ENCODE peak calls at places on chromosomes 5 and 9, in four cellular contexts. Z, W, M and U are unnamed samples.

GRCh38 chr5:147168578-147169327 is 66.1 kb upstream of the STK32A start:
- DNase-seq in Z (no peak), W (peak), M (no peak), U (no peak)

GRCh38 chr9:114000671-114001409 is 77.3 kb downstream of the AMBP start:
- DNase-seq in Z (no peak), W (peak), M (no peak), U (no peak)

GRCh38 chr5:173825215-173825865 is 62.8 kb upstream of the CPEB4 start:
- DNase-seq in Z (no peak), W (peak), M (peak), U (no peak)

GRCh38 chr9:127979333-127980055 is 1.3 kb downstream of the EEIG1 start:
- DNase-seq in Z (peak), W (peak), M (no peak), U (peak)

GRCh38 chr9:35311891-35312639 is 150.3 kb downstream of the UNC13B start:
- DNase-seq in Z (no peak), W (peak), M (no peak), U (no peak)

GRCh38 chr9:110337727-110338522 is at the start of gene TXNDC8:
- DNase-seq in Z (no peak), W (peak), M (peak), U (no peak)

GRCh38 chr5:172770374-172770674 is 671 bp downstream of the DUSP1 start:
- DNase-seq in Z (no peak), W (no peak), M (no peak), U (no peak)

GRCh38 chr9:94498801-94499454 is 56.0 kb upstream of the PCAT7 start:
- DNase-seq in Z (no peak), W (no peak), M (no peak), U (no peak)

GRCh38 chr5:178238711-178239592 is 6.3 kb upstream of the PHYKPL start:
- DNase-seq in Z (no peak), W (no peak), M (no peak), U (no peak)

GRCh38 chr9:132857601-132858342 is 20.3 kb downstream of the AK8 start:
- DNase-seq in Z (no peak), W (peak), M (no peak), U (no peak)

GRCh38 chr5:54337523-54337922 is 27.1 kb upstream of the ARL15 start:
- DNase-seq in Z (no peak), W (no peak), M (no peak), U (no peak)

GRCh38 chr9:113895526-113895925 is 19.4 kb downstream of the ZNF618 start:
- DNase-seq in Z (no peak), W (no peak), M (peak), U (no peak)

GRCh38 chr5:141958773-141959172 is 771 bp upstream of the PCDH12 start:
- DNase-seq in Z (no peak), W (peak), M (no peak), U (no peak)

GRCh38 chr9:96029722-96030515 is 154.4 kb downstream of the ERCC6L2 start:
- DNase-seq in Z (no peak), W (no peak), M (no peak), U (no peak)

GRCh38 chr9:133676450-133676849 is 40.3 kb downstream of the DBH start:
- DNase-seq in Z (no peak), W (no peak), M (no peak), U (no peak)

GRCh38 chr5:140466981-140467742 is 65.5 kb downstream of the ANKHD1 start:
- DNase-seq in Z (no peak), W (no peak), M (no peak), U (no peak)

GRCh38 chr5:89421035-89421434 is 538.1 kb upstream of the MEF2C start:
- DNase-seq in Z (no peak), W (peak), M (peak), U (no peak)

GRCh38 chr5:78127875-78128274 is 166.6 kb downstream of the AP3B1 start:
- DNase-seq in Z (no peak), W (peak), M (no peak), U (no peak)

GRCh38 chr9:93649610-93650261 is 73.4 kb downstream of the PHF2 start:
- DNase-seq in Z (no peak), W (peak), M (no peak), U (peak)

GRCh38 chr9:37873955-37874354 is 30.0 kb downstream of the SLC25A51 start:
- DNase-seq in Z (no peak), W (no peak), M (no peak), U (no peak)

GRCh38 chr5:102554728-102555127 is 55.9 kb upstream of the SLCO6A1 start:
- DNase-seq in Z (no peak), W (no peak), M (peak), U (no peak)

GRCh38 chr9:97570899-97571298 is 62.3 kb downstream of the TSTD2 start:
- DNase-seq in Z (no peak), W (no peak), M (no peak), U (peak)